ENCODE peak calls at places on chromosomes 4 and X, in five cellular contexts. Q, J, F, Z and H are unnamed samples.

GRCh38 chr4:142393127-142393526 is 453.0 kb downstream of the INPP4B start:
- DNase-seq in F (no peak), Z (no peak), J (no peak), Q (no peak), H (no peak)

GRCh38 chr4:9758641-9759317 is 22.7 kb upstream of the DRD5 start:
- DNase-seq in Q (no peak), F (no peak), Z (no peak), J (no peak), H (no peak)

GRCh38 chr4:144709793-144710525 is 64.0 kb downstream of the HHIP start:
- DNase-seq in J (no peak), Z (peak; percentile 87), Q (no peak), F (no peak), H (no peak)

GRCh38 chrX:124086411-124086810 is 124.9 kb downstream of the STAG2 start:
- DNase-seq in Q (no peak), J (peak; percentile 58), Z (no peak), F (peak; percentile 3), H (no peak)

GRCh38 chrX:26822448-26822847 is 606.5 kb downstream of the MAGEB5 start:
- DNase-seq in Z (no peak), Q (no peak), F (peak; percentile 16), J (no peak), H (no peak)

GRCh38 chr4:55503164-55503563 is 43.5 kb downstream of the CLOCK start:
- DNase-seq in J (no peak), Z (peak; percentile 83), Q (no peak), F (no peak), H (no peak)

GRCh38 chr4:108637856-108638255 is 12.5 kb upstream of the OSTC start:
- DNase-seq in J (no peak), Z (peak; percentile 17), F (no peak), Q (no peak), H (no peak)

GRCh38 chrX:18966624-18967023 is 17.3 kb downstream of the PHKA2 start:
- DNase-seq in F (no peak), J (no peak), Q (no peak), Z (no peak), H (no peak)

GRCh38 chrX:147699061-147699460 is 212.7 kb upstream of the FMR1 start:
- DNase-seq in Z (no peak), J (no peak), Q (no peak), F (no peak), H (no peak)

GRCh38 chr4:80265571-80266266 is 745 bp upstream of the FGF5 start:
- DNase-seq in J (no peak), Z (peak; percentile 92), F (no peak), Q (no peak), H (no peak)

GRCh38 chr4:153216546-153216945 is 12.3 kb downstream of the TRIM2 start:
- DNase-seq in J (no peak), F (no peak), Q (no peak), Z (no peak), H (no peak)

GRCh38 chrX:72038016-72038415 is 93.7 kb downstream of the RTL5 start:
- DNase-seq in Q (no peak), J (no peak), F (no peak), Z (no peak), H (no peak)

GRCh38 chr4:181688886-181689285 is 554.3 kb upstream of the TENM3 start:
- DNase-seq in Q (no peak), Z (peak; percentile 11), F (no peak), J (no peak), H (no peak)

GRCh38 chr4:104826171-104826570 is 320.5 kb upstream of the TET2 start:
- DNase-seq in Z (no peak), J (no peak), Q (no peak), F (no peak), H (no peak)

GRCh38 chr4:15958562-15958961 is 4.4 kb downstream of the FGFBP2 start:
- DNase-seq in Z (no peak), Q (no peak), F (no peak), J (no peak), H (no peak)

GRCh38 chr4:165299399-165300060 is 27.9 kb upstream of the MSMO1 start:
- DNase-seq in F (no peak), Q (no peak), Z (no peak), J (no peak), H (no peak)

GRCh38 chr4:169899295-169899694 is 126.9 kb downstream of the MFAP3L start:
- DNase-seq in Z (no peak), Q (no peak), J (no peak), F (no peak), H (no peak)